ENCODE peak calls at places on chromosomes 6 and 20, in nine cellular contexts. One of them, this sample, is unnamed.

GRCh38 chr6:121436966-121437756 is 1.7 kb downstream of the GJA1 start:
- DNase-seq in type B pancreatic cell: peak; percentile 79
- DNase-seq in astrocyte of the spinal cord: peak; percentile 68
- DNase-seq in RWPE1: peak; percentile 42
- DNase-seq in neural crest cell: peak; percentile 55
- DNase-seq in tibial nerve: peak; percentile 63
- DNase-seq in brain microvascular endothelial cell: peak; percentile 48
- DNase-seq in heart left ventricle: peak; percentile 66
- DNase-seq in lower lobe of right lung: peak; percentile 58
- DNase-seq in this sample: peak; percentile 21

GRCh38 chr20:61322151-61322860 is 70.2 kb downstream of the CDH4 start:
- DNase-seq in type B pancreatic cell: no peak
- DNase-seq in astrocyte of the spinal cord: no peak
- DNase-seq in RWPE1: no peak
- DNase-seq in neural crest cell: no peak
- DNase-seq in tibial nerve: no peak
- DNase-seq in brain microvascular endothelial cell: no peak
- DNase-seq in heart left ventricle: no peak
- DNase-seq in lower lobe of right lung: no peak
- DNase-seq in this sample: no peak

GRCh38 chr20:37426106-37426505 is 80.2 kb downstream of the SRC start:
- DNase-seq in type B pancreatic cell: no peak
- DNase-seq in astrocyte of the spinal cord: no peak
- DNase-seq in RWPE1: no peak
- DNase-seq in neural crest cell: no peak
- DNase-seq in tibial nerve: no peak
- DNase-seq in brain microvascular endothelial cell: no peak
- DNase-seq in heart left ventricle: peak; percentile 32
- DNase-seq in lower lobe of right lung: no peak
- DNase-seq in this sample: no peak

GRCh38 chr6:8219352-8219943 is 117.1 kb upstream of the EEF1E1 start:
- DNase-seq in type B pancreatic cell: no peak
- DNase-seq in astrocyte of the spinal cord: peak; percentile 61
- DNase-seq in RWPE1: peak; percentile 51
- DNase-seq in neural crest cell: peak; percentile 63
- DNase-seq in tibial nerve: peak; percentile 71
- DNase-seq in brain microvascular endothelial cell: peak; percentile 53
- DNase-seq in heart left ventricle: no peak
- DNase-seq in lower lobe of right lung: no peak
- DNase-seq in this sample: peak; percentile 51

GRCh38 chr6:165742047-165742446 is 79.0 kb upstream of the PDE10A start:
- DNase-seq in type B pancreatic cell: no peak
- DNase-seq in astrocyte of the spinal cord: no peak
- DNase-seq in RWPE1: no peak
- DNase-seq in neural crest cell: no peak
- DNase-seq in tibial nerve: no peak
- DNase-seq in brain microvascular endothelial cell: no peak
- DNase-seq in heart left ventricle: no peak
- DNase-seq in lower lobe of right lung: no peak
- DNase-seq in this sample: no peak

GRCh38 chr6:107704377-107705013 is 119.6 kb downstream of the SCML4 start:
- DNase-seq in type B pancreatic cell: no peak
- DNase-seq in astrocyte of the spinal cord: peak; percentile 57
- DNase-seq in RWPE1: peak; percentile 30
- DNase-seq in neural crest cell: peak; percentile 66
- DNase-seq in tibial nerve: peak; percentile 75
- DNase-seq in brain microvascular endothelial cell: peak; percentile 52
- DNase-seq in heart left ventricle: no peak
- DNase-seq in lower lobe of right lung: no peak
- DNase-seq in this sample: peak; percentile 23

GRCh38 chr20:7667194-7667593 is 273.1 kb downstream of the HAO1 start:
- DNase-seq in type B pancreatic cell: no peak
- DNase-seq in astrocyte of the spinal cord: peak; percentile 20
- DNase-seq in RWPE1: no peak
- DNase-seq in neural crest cell: no peak
- DNase-seq in tibial nerve: no peak
- DNase-seq in brain microvascular endothelial cell: peak; percentile 32
- DNase-seq in heart left ventricle: no peak
- DNase-seq in lower lobe of right lung: no peak
- DNase-seq in this sample: no peak

GRCh38 chr6:11366183-11366933 is 133.9 kb upstream of the NEDD9 start:
- DNase-seq in type B pancreatic cell: no peak
- DNase-seq in astrocyte of the spinal cord: no peak
- DNase-seq in RWPE1: no peak
- DNase-seq in neural crest cell: no peak
- DNase-seq in tibial nerve: no peak
- DNase-seq in brain microvascular endothelial cell: no peak
- DNase-seq in heart left ventricle: no peak
- DNase-seq in lower lobe of right lung: no peak
- DNase-seq in this sample: no peak

GRCh38 chr6:145891126-145891525 is 73.0 kb downstream of the SHPRH start:
- DNase-seq in type B pancreatic cell: no peak
- DNase-seq in astrocyte of the spinal cord: peak; percentile 66
- DNase-seq in RWPE1: no peak
- DNase-seq in neural crest cell: no peak
- DNase-seq in tibial nerve: no peak
- DNase-seq in brain microvascular endothelial cell: peak; percentile 82
- DNase-seq in heart left ventricle: no peak
- DNase-seq in lower lobe of right lung: no peak
- DNase-seq in this sample: peak; percentile 70

GRCh38 chr6:41936073-41936837 is 5.4 kb downstream of the CCND3 start:
- DNase-seq in type B pancreatic cell: no peak
- DNase-seq in astrocyte of the spinal cord: peak; percentile 80
- DNase-seq in RWPE1: peak; percentile 80
- DNase-seq in neural crest cell: peak; percentile 61
- DNase-seq in tibial nerve: peak; percentile 72
- DNase-seq in brain microvascular endothelial cell: peak; percentile 76
- DNase-seq in heart left ventricle: peak; percentile 76
- DNase-seq in lower lobe of right lung: peak; percentile 81
- DNase-seq in this sample: peak; percentile 87

GRCh38 chr6:17202526-17202925 is 78.6 kb upstream of the RBM24 start:
- DNase-seq in type B pancreatic cell: no peak
- DNase-seq in astrocyte of the spinal cord: no peak
- DNase-seq in RWPE1: no peak
- DNase-seq in neural crest cell: no peak
- DNase-seq in tibial nerve: no peak
- DNase-seq in brain microvascular endothelial cell: no peak
- DNase-seq in heart left ventricle: no peak
- DNase-seq in lower lobe of right lung: no peak
- DNase-seq in this sample: no peak

GRCh38 chr6:165770430-165771082 is 107.5 kb upstream of the PDE10A start:
- DNase-seq in type B pancreatic cell: no peak
- DNase-seq in astrocyte of the spinal cord: no peak
- DNase-seq in RWPE1: no peak
- DNase-seq in neural crest cell: no peak
- DNase-seq in tibial nerve: no peak
- DNase-seq in brain microvascular endothelial cell: no peak
- DNase-seq in heart left ventricle: no peak
- DNase-seq in lower lobe of right lung: no peak
- DNase-seq in this sample: no peak

GRCh38 chr20:37524859-37525708 is 2.6 kb downstream of the BLCAP start:
- DNase-seq in type B pancreatic cell: no peak
- DNase-seq in astrocyte of the spinal cord: no peak
- DNase-seq in RWPE1: peak; percentile 100
- DNase-seq in neural crest cell: no peak
- DNase-seq in tibial nerve: no peak
- DNase-seq in brain microvascular endothelial cell: no peak
- DNase-seq in heart left ventricle: no peak
- DNase-seq in lower lobe of right lung: no peak
- DNase-seq in this sample: peak; percentile 63

GRCh38 chr6:157258878-157259277 is 64.4 kb downstream of the TMEM242 start:
- DNase-seq in type B pancreatic cell: no peak
- DNase-seq in astrocyte of the spinal cord: no peak
- DNase-seq in RWPE1: no peak
- DNase-seq in neural crest cell: no peak
- DNase-seq in tibial nerve: no peak
- DNase-seq in brain microvascular endothelial cell: no peak
- DNase-seq in heart left ventricle: no peak
- DNase-seq in lower lobe of right lung: no peak
- DNase-seq in this sample: no peak

GRCh38 chr6:28940294-28940858 is 16.6 kb upstream of the TRIM27 start:
- DNase-seq in type B pancreatic cell: no peak
- DNase-seq in astrocyte of the spinal cord: no peak
- DNase-seq in RWPE1: peak; percentile 66
- DNase-seq in neural crest cell: peak; percentile 48
- DNase-seq in tibial nerve: peak; percentile 54
- DNase-seq in brain microvascular endothelial cell: no peak
- DNase-seq in heart left ventricle: no peak
- DNase-seq in lower lobe of right lung: no peak
- DNase-seq in this sample: no peak

GRCh38 chr6:72825265-72825918 is 203.5 kb downstream of the KCNQ5 start:
- DNase-seq in type B pancreatic cell: no peak
- DNase-seq in astrocyte of the spinal cord: peak; percentile 55
- DNase-seq in RWPE1: peak; percentile 5
- DNase-seq in neural crest cell: no peak
- DNase-seq in tibial nerve: no peak
- DNase-seq in brain microvascular endothelial cell: peak; percentile 55
- DNase-seq in heart left ventricle: no peak
- DNase-seq in lower lobe of right lung: no peak
- DNase-seq in this sample: peak; percentile 86

GRCh38 chr6:30568245-30568644 is 3.0 kb upstream of the ABCF1 start:
- DNase-seq in type B pancreatic cell: no peak
- DNase-seq in astrocyte of the spinal cord: no peak
- DNase-seq in RWPE1: no peak
- DNase-seq in neural crest cell: no peak
- DNase-seq in tibial nerve: no peak
- DNase-seq in brain microvascular endothelial cell: no peak
- DNase-seq in heart left ventricle: no peak
- DNase-seq in lower lobe of right lung: no peak
- DNase-seq in this sample: no peak

GRCh38 chr6:118263929-118264486 is 284.1 kb upstream of the PLN start:
- DNase-seq in type B pancreatic cell: no peak
- DNase-seq in astrocyte of the spinal cord: peak; percentile 37
- DNase-seq in RWPE1: peak; percentile 6
- DNase-seq in neural crest cell: peak; percentile 32
- DNase-seq in tibial nerve: no peak
- DNase-seq in brain microvascular endothelial cell: peak; percentile 38
- DNase-seq in heart left ventricle: no peak
- DNase-seq in lower lobe of right lung: no peak
- DNase-seq in this sample: no peak

GRCh38 chr20:63496404-63497120 is 2.3 kb downstream of the EEF1A2 start:
- DNase-seq in type B pancreatic cell: peak; percentile 69
- DNase-seq in astrocyte of the spinal cord: no peak
- DNase-seq in RWPE1: no peak
- DNase-seq in neural crest cell: no peak
- DNase-seq in tibial nerve: no peak
- DNase-seq in brain microvascular endothelial cell: no peak
- DNase-seq in heart left ventricle: peak; percentile 52
- DNase-seq in lower lobe of right lung: no peak
- DNase-seq in this sample: no peak

GRCh38 chr6:106556368-106556960 is 72.8 kb downstream of the RTN4IP1 start:
- DNase-seq in type B pancreatic cell: no peak
- DNase-seq in astrocyte of the spinal cord: peak; percentile 57
- DNase-seq in RWPE1: no peak
- DNase-seq in neural crest cell: no peak
- DNase-seq in tibial nerve: no peak
- DNase-seq in brain microvascular endothelial cell: no peak
- DNase-seq in heart left ventricle: no peak
- DNase-seq in lower lobe of right lung: no peak
- DNase-seq in this sample: peak; percentile 52
- TF ChIP-seq CTCF in type B pancreatic cell: peak; percentile 28
- TF ChIP-seq CTCF in astrocyte of the spinal cord: peak; percentile 47
- TF ChIP-seq CTCF in RWPE1: peak; percentile 49
- TF ChIP-seq CTCF in neural crest cell: no peak
- TF ChIP-seq CTCF in tibial nerve: peak; percentile 33
- TF ChIP-seq CTCF in brain microvascular endothelial cell: peak; percentile 50
- TF ChIP-seq CTCF in heart left ventricle: no peak
- TF ChIP-seq CTCF in lower lobe of right lung: peak; percentile 35
- TF ChIP-seq CTCF in this sample: peak; percentile 79

DNA sequence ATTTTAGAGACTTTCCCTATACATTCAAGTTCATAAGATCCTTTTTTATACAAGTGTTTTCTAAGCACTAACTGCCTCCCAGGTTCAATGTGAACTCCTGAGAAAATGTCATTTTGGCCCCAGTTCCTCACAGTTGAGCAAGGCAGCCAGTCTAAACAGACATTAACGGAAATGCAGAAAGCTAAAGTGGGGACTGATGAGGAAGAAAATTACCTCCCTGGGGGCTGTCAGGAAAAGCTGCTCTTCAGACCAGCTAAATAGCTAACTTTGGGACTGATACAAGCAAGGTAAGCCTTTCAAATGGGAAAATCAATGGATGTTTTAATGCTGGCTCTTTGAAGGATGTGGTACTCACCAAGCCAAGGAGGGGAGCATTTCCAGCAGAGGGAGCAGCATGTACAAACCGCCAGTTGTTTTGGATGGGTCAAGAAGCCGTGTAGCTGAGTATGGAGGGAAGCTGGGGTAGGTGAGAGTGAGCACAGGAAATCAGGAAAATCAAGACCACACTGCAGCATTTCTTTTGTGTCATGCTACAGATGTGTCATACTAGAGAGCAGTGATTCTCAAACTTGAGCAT is 180.8 kb upstream of the CHD6 start:
- DNase-seq in type B pancreatic cell: no peak
- DNase-seq in astrocyte of the spinal cord: no peak
- DNase-seq in RWPE1: no peak
- DNase-seq in neural crest cell: no peak
- DNase-seq in tibial nerve: no peak
- DNase-seq in brain microvascular endothelial cell: no peak
- DNase-seq in heart left ventricle: no peak
- DNase-seq in lower lobe of right lung: no peak
- DNase-seq in this sample: no peak
- TF ChIP-seq CTCF in type B pancreatic cell: no peak
- TF ChIP-seq CTCF in astrocyte of the spinal cord: no peak
- TF ChIP-seq CTCF in RWPE1: no peak
- TF ChIP-seq CTCF in neural crest cell: no peak
- TF ChIP-seq CTCF in tibial nerve: no peak
- TF ChIP-seq CTCF in brain microvascular endothelial cell: no peak
- TF ChIP-seq CTCF in heart left ventricle: no peak
- TF ChIP-seq CTCF in lower lobe of right lung: no peak
- TF ChIP-seq CTCF in this sample: no peak

DNA sequence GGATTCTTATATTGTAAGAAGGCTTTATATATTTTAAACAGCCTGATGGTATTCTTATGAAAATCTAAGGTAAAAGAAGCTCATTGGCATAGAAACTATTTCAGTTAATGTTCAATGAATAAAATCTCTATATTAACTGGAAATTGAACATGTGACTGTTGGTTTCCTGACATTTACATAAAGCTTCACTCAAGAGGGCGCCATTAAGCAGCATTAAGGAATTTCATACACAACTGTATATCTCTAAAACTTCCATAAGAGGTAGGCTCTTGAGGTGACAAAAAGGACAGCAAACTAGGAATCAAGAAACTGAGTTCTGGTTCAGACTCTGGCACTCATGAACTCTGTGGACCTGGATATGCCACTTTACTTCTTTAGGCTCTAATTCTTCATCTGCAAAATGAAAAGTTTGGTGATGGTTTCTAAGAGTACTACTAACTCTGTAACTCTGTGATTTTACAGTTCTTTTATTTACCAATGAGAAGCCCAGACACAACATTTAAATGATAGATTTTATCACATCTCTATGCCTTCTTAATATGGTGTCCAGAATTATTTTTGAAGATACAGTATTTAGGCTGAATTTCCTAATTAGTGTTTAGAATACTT is 147.5 kb downstream of the FLRT3 start:
- DNase-seq in type B pancreatic cell: no peak
- DNase-seq in astrocyte of the spinal cord: peak; percentile 54
- DNase-seq in RWPE1: peak; percentile 35
- DNase-seq in neural crest cell: no peak
- DNase-seq in tibial nerve: no peak
- DNase-seq in brain microvascular endothelial cell: peak; percentile 47
- DNase-seq in heart left ventricle: no peak
- DNase-seq in lower lobe of right lung: no peak
- DNase-seq in this sample: peak; percentile 19
- TF ChIP-seq CTCF in type B pancreatic cell: peak; percentile 59
- TF ChIP-seq CTCF in astrocyte of the spinal cord: peak; percentile 50
- TF ChIP-seq CTCF in RWPE1: peak; percentile 71
- TF ChIP-seq CTCF in neural crest cell: peak; percentile 61
- TF ChIP-seq CTCF in tibial nerve: no peak
- TF ChIP-seq CTCF in brain microvascular endothelial cell: peak; percentile 44
- TF ChIP-seq CTCF in heart left ventricle: no peak
- TF ChIP-seq CTCF in lower lobe of right lung: no peak
- TF ChIP-seq CTCF in this sample: peak; percentile 71

GRCh38 chr6:39309942-39310531 is 4.2 kb downstream of the KCNK17 start:
- DNase-seq in type B pancreatic cell: peak; percentile 80
- DNase-seq in astrocyte of the spinal cord: peak; percentile 50
- DNase-seq in RWPE1: peak; percentile 81
- DNase-seq in neural crest cell: peak; percentile 83
- DNase-seq in tibial nerve: peak; percentile 81
- DNase-seq in brain microvascular endothelial cell: peak; percentile 64
- DNase-seq in heart left ventricle: peak; percentile 82
- DNase-seq in lower lobe of right lung: peak; percentile 74
- DNase-seq in this sample: peak; percentile 61
- TF ChIP-seq CTCF in type B pancreatic cell: peak; percentile 93
- TF ChIP-seq CTCF in astrocyte of the spinal cord: peak; percentile 92
- TF ChIP-seq CTCF in RWPE1: peak; percentile 84
- TF ChIP-seq CTCF in neural crest cell: peak; percentile 91
- TF ChIP-seq CTCF in tibial nerve: peak; percentile 80
- TF ChIP-seq CTCF in brain microvascular endothelial cell: peak; percentile 95
- TF ChIP-seq CTCF in heart left ventricle: peak; percentile 85
- TF ChIP-seq CTCF in lower lobe of right lung: peak; percentile 90
- TF ChIP-seq CTCF in this sample: peak; percentile 91